ENCODE peak calls at places on chromosomes 4 and X, in seven cellular contexts. One of them, this sample, is unnamed.

GRCh38 chr4:73257995-73258667 is 467 bp downstream of the ANKRD17 start:
- DNase-seq in lung: peak
- DNase-seq in CD4-positive, alpha-beta T cell: no peak
- DNase-seq in NCI-H2171: no peak
- DNase-seq in anterior cingulate cortex: no peak
- DNase-seq in naive thymus-derived CD4-positive, alpha-beta T cell: no peak
- DNase-seq in DMS79: peak
- DNase-seq in this sample: no peak

GRCh38 chr4:78551420-78552351 is at the start of gene ANXA3:
- DNase-seq in NCI-H2171: no peak
- DNase-seq in naive thymus-derived CD4-positive, alpha-beta T cell: no peak
- DNase-seq in anterior cingulate cortex: no peak
- DNase-seq in DMS79: no peak
- DNase-seq in lung: peak
- DNase-seq in CD4-positive, alpha-beta T cell: no peak
- DNase-seq in this sample: peak

GRCh38 chrX:109742722-109743121 is 9.7 kb upstream of the ACSL4 start:
- DNase-seq in lung: no peak
- DNase-seq in NCI-H2171: no peak
- DNase-seq in CD4-positive, alpha-beta T cell: no peak
- DNase-seq in anterior cingulate cortex: no peak
- DNase-seq in DMS79: no peak
- DNase-seq in naive thymus-derived CD4-positive, alpha-beta T cell: no peak
- DNase-seq in this sample: no peak

GRCh38 chr4:31104033-31104432 is 383.9 kb downstream of the PCDH7 start:
- DNase-seq in naive thymus-derived CD4-positive, alpha-beta T cell: no peak
- DNase-seq in CD4-positive, alpha-beta T cell: no peak
- DNase-seq in NCI-H2171: no peak
- DNase-seq in DMS79: no peak
- DNase-seq in lung: no peak
- DNase-seq in anterior cingulate cortex: no peak
- DNase-seq in this sample: no peak

GRCh38 chrX:39174761-39175417 is 373.6 kb downstream of the MID1IP1 start:
- DNase-seq in naive thymus-derived CD4-positive, alpha-beta T cell: peak
- DNase-seq in NCI-H2171: no peak
- DNase-seq in CD4-positive, alpha-beta T cell: no peak
- DNase-seq in DMS79: peak
- DNase-seq in lung: no peak
- DNase-seq in anterior cingulate cortex: no peak
- DNase-seq in this sample: no peak

GRCh38 chrX:132271330-132271729 is 52.1 kb upstream of the RAP2C start:
- DNase-seq in anterior cingulate cortex: no peak
- DNase-seq in NCI-H2171: no peak
- DNase-seq in lung: no peak
- DNase-seq in CD4-positive, alpha-beta T cell: no peak
- DNase-seq in naive thymus-derived CD4-positive, alpha-beta T cell: no peak
- DNase-seq in DMS79: no peak
- DNase-seq in this sample: no peak

GRCh38 chrX:55521687-55522086 is 32.0 kb upstream of the USP51 start:
- DNase-seq in CD4-positive, alpha-beta T cell: no peak
- DNase-seq in naive thymus-derived CD4-positive, alpha-beta T cell: no peak
- DNase-seq in DMS79: no peak
- DNase-seq in anterior cingulate cortex: no peak
- DNase-seq in NCI-H2171: no peak
- DNase-seq in lung: no peak
- DNase-seq in this sample: no peak

GRCh38 chrX:34848281-34848680 is 94.3 kb upstream of the FAM47B start:
- DNase-seq in naive thymus-derived CD4-positive, alpha-beta T cell: no peak
- DNase-seq in anterior cingulate cortex: no peak
- DNase-seq in lung: no peak
- DNase-seq in NCI-H2171: no peak
- DNase-seq in CD4-positive, alpha-beta T cell: no peak
- DNase-seq in DMS79: no peak
- DNase-seq in this sample: no peak

GRCh38 chr4:53478671-53479456 is 101.4 kb downstream of the FIP1L1 start:
- DNase-seq in DMS79: no peak
- DNase-seq in CD4-positive, alpha-beta T cell: no peak
- DNase-seq in NCI-H2171: no peak
- DNase-seq in lung: no peak
- DNase-seq in naive thymus-derived CD4-positive, alpha-beta T cell: no peak
- DNase-seq in anterior cingulate cortex: no peak
- DNase-seq in this sample: no peak

GRCh38 chr4:25632135-25632534 is 23.5 kb upstream of the SLC34A2 start:
- DNase-seq in DMS79: no peak
- DNase-seq in NCI-H2171: no peak
- DNase-seq in lung: no peak
- DNase-seq in naive thymus-derived CD4-positive, alpha-beta T cell: no peak
- DNase-seq in CD4-positive, alpha-beta T cell: no peak
- DNase-seq in anterior cingulate cortex: no peak
- DNase-seq in this sample: no peak

GRCh38 chr4:47913858-47914218 is 545 bp downstream of the NFXL1 start:
- DNase-seq in lung: peak
- DNase-seq in naive thymus-derived CD4-positive, alpha-beta T cell: peak
- DNase-seq in CD4-positive, alpha-beta T cell: peak
- DNase-seq in anterior cingulate cortex: peak
- DNase-seq in NCI-H2171: no peak
- DNase-seq in DMS79: no peak
- DNase-seq in this sample: peak

GRCh38 chrX:68784816-68785215 is 44.0 kb upstream of the EFNB1 start:
- DNase-seq in naive thymus-derived CD4-positive, alpha-beta T cell: no peak
- DNase-seq in CD4-positive, alpha-beta T cell: no peak
- DNase-seq in DMS79: no peak
- DNase-seq in anterior cingulate cortex: no peak
- DNase-seq in NCI-H2171: no peak
- DNase-seq in lung: no peak
- DNase-seq in this sample: no peak

GRCh38 chr4:157907224-157907623 is 265.6 kb downstream of the GASK1B start:
- DNase-seq in lung: no peak
- DNase-seq in DMS79: no peak
- DNase-seq in anterior cingulate cortex: no peak
- DNase-seq in naive thymus-derived CD4-positive, alpha-beta T cell: no peak
- DNase-seq in CD4-positive, alpha-beta T cell: no peak
- DNase-seq in NCI-H2171: no peak
- DNase-seq in this sample: no peak

This sample was measured in memory B cell.